ENCODE peak calls at places on chromosomes 4 and X, in ten cellular contexts. Y is GM12878, C is keratinocyte, P is left lung, S is dorsolateral prefrontal cortex, F is pancreas, G is lower lobe of right lung, K is endothelial cell of umbilical vein, U is PC-9, Z is left ventricle myocardium inferior. Q is an unnamed sample.

GRCh38 chr4:588351-588849 is 12.3 kb upstream of the TMEM271 start:
- DNase-seq in U (no peak), F (no peak), C (no peak), G (no peak), P (no peak), Z (no peak), K (no peak), Y (no peak), S (no peak), Q (no peak)

GRCh38 chr4:17489721-17490120 is 22.2 kb downstream of the QDPR start:
- DNase-seq in K (no peak), Z (no peak), P (no peak), G (no peak), S (no peak), C (no peak), U (no peak), F (no peak), Y (no peak), Q (no peak)

GRCh38 chr4:128247906-128248305 is 39.7 kb downstream of the PGRMC2 start:
- DNase-seq in K (no peak), C (no peak), G (no peak), Y (no peak), S (no peak), U (no peak), Z (no peak), F (no peak), P (no peak), Q (no peak)

GRCh38 chr4:122483481-122483880 is 27.0 kb upstream of the IL2 start:
- DNase-seq in Z (no peak), G (no peak), C (no peak), P (no peak), S (no peak), F (no peak), U (peak; percentile 1), K (no peak), Y (no peak), Q (no peak)

GRCh38 chr4:184190711-184191110 is 27.0 kb downstream of the ENPP6 start:
- DNase-seq in K (no peak), P (no peak), Y (no peak), C (no peak), F (no peak), G (no peak), S (no peak), Z (no peak), U (no peak), Q (no peak)

GRCh38 chr4:86185659-86186058 is 174.2 kb downstream of the MAPK10 start:
- DNase-seq in K (no peak), Z (no peak), S (no peak), U (no peak), G (no peak), C (no peak), P (no peak), Y (no peak), F (no peak), Q (no peak)

GRCh38 chr4:180596888-180597483 is 1646.2 kb upstream of the TENM3 start:
- DNase-seq in G (no peak), U (no peak), P (no peak), C (no peak), F (no peak), S (no peak), Z (no peak), K (no peak), Y (no peak), Q (no peak)

GRCh38 chr4:61572160-61572559 is 372.0 kb downstream of the ADGRL3 start:
- DNase-seq in Y (no peak), K (no peak), U (no peak), F (no peak), Z (no peak), C (no peak), P (no peak), G (no peak), S (no peak), Q (no peak)

DNA sequence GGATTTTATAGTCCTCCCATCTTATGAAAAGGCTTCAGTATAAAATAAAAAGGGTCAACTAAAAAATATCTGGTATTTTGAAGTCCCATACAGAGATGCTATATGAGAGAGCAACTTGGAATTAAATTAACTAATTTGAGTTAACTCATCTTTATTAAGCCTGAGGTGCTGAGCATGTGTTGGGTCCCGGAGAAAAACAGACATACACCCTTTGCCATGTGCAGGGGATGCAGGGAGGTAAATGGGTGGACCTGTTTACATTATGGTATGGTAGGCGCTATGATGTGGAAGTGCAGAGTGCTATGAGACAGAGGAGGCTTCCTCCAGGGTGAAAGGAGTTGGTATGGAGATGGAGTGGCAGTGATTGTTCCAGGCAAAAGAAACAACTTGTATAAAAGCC is 151.8 kb downstream of the RASL11B start:
- DNase-seq in P (no peak), Y (no peak), Z (no peak), F (no peak), U (no peak), S (no peak), C (no peak), G (no peak), K (no peak), Q (no peak)
- H3K27ac ChIP-seq in P (no peak overlapping the region), Y (no peak overlapping the region), Z (peak overlapping the region; percentile 78), F (no peak overlapping the region), U (no peak overlapping the region), S (no peak overlapping the region), C (no peak overlapping the region), G (no peak overlapping the region), K (no peak overlapping the region), Q (no peak overlapping the region)

GRCh38 chr4:73252001-73252400 is 6.6 kb downstream of the ANKRD17 start:
- DNase-seq in S (no peak), U (no peak), G (no peak), K (no peak), Y (no peak), P (no peak), Z (no peak), F (no peak), C (no peak), Q (no peak)

GRCh38 chr4:73250642-73251041 is 8.0 kb downstream of the ANKRD17 start:
- DNase-seq in K (no peak), P (no peak), Z (no peak), S (no peak), F (no peak), G (no peak), Y (no peak), U (no peak), C (no peak), Q (no peak)

GRCh38 chr4:73248821-73249220 is 9.8 kb downstream of the ANKRD17 start:
- DNase-seq in U (no peak), G (no peak), C (no peak), Z (no peak), P (no peak), K (peak; percentile 14), F (no peak), S (no peak), Y (no peak), Q (no peak)

GRCh38 chr4:73248416-73248815 is 10.2 kb downstream of the ANKRD17 start:
- DNase-seq in Z (no peak), F (no peak), Y (no peak), K (no peak), S (no peak), P (no peak), U (no peak), G (no peak), C (no peak), Q (no peak)

GRCh38 chr4:73251384-73251783 is 7.2 kb downstream of the ANKRD17 start:
- DNase-seq in F (no peak), U (no peak), Y (no peak), C (no peak), K (no peak), Z (no peak), S (no peak), P (no peak), G (no peak), Q (no peak)
- TF ChIP-seq CTCF in F (no peak), U (no peak), Y (peak; percentile 8), C (no peak), K (peak; percentile 8), Z (no peak), S (no peak), P (no peak), G (no peak), Q (no peak)

GRCh38 chrX:103407776-103408175 is 31.4 kb downstream of the BEX3 start:
- DNase-seq in F (no peak), K (no peak), C (no peak), S (no peak), G (no peak), Y (no peak), P (no peak), U (no peak), Z (no peak), Q (no peak)

GRCh38 chrX:103400931-103401330 is 24.6 kb downstream of the BEX3 start:
- DNase-seq in S (no peak), K (no peak), F (no peak), P (no peak), G (no peak), U (no peak), Y (no peak), Z (no peak), C (no peak), Q (no peak)

GRCh38 chrX:103406256-103406655 is 29.9 kb downstream of the BEX3 start:
- DNase-seq in S (no peak), K (no peak), Y (no peak), G (no peak), C (no peak), U (no peak), F (no peak), P (no peak), Z (no peak), Q (no peak)

GRCh38 chrX:103405009-103405333 is 28.6 kb downstream of the BEX3 start:
- DNase-seq in C (no peak), G (no peak), U (no peak), Y (no peak), Z (no peak), K (no peak), P (no peak), S (no peak), F (no peak), Q (no peak)

DNA sequence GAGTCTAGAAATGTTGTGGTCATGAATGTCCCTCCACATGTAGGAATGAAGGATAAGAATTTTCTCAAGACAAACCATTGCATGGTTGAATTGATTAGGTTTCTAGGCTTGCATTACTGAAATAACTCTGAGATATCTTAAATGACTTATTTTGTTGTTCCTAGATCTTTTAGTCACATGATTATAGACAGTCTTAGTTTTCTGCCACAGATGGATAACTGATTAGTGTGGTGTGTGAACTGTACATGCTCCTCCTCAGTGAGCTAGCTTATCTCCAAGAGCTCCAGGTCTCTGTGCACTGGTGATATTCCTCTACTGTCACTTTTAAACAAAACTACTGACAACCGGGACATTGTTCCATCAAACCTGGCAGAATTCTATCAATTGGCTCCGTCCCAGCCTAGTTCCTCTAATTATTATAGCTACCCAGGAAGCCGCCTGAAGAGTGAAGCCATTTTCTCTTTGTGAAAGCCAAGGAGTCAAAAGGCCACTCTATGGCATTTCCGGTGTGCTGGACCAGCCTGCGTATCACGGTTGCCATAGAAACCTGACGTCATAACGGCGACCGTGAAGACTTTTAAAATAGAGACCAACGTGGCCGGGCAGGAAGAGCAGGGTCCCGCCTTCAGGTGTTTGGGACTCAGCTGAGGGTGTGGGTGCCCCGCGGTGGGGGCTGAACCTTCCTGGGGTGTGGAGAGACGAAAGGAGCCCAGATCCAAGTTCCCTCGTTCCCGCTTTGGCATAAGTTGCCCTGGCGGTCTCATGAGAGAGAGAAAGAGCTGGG is 28.1 kb downstream of the BEX3 start:
- DNase-seq in P (peak; percentile 51), U (peak; percentile 75), Y (peak; percentile 33), C (no peak), K (peak; percentile 79), G (peak; percentile 71), F (peak; percentile 58), Z (peak; percentile 31), S (peak; percentile 50), Q (peak; percentile 79)
- H3K4me3 ChIP-seq in P (peak overlapping the region; percentile 39), U (peak overlapping the region; percentile 69), Y (peak overlapping the region; percentile 62), C (peak overlapping the region; percentile 57), K (peak overlapping the region; percentile 19), G (peak overlapping the region; percentile 52), F (peak overlapping the region; percentile 16), Z (peak overlapping the region; percentile 63), S (peak overlapping the region; percentile 46), Q (peak overlapping the region; percentile 71)

GRCh38 chr4:2262944-2263250 is 988 bp upstream of the MXD4 start:
- DNase-seq in Z (no peak), F (no peak), G (no peak), K (no peak), S (no peak), P (no peak), Y (no peak), C (no peak), U (no peak), Q (no peak)
- H3K27ac ChIP-seq in Z (peak overlapping the region; percentile 100), F (peak overlapping the region; percentile 91), G (peak overlapping the region; percentile 94), K (peak overlapping the region; percentile 66), S (peak overlapping the region; percentile 93), P (peak overlapping the region; percentile 93), Y (peak overlapping the region; percentile 82), C (no peak overlapping the region), U (no peak overlapping the region), Q (peak overlapping the region; percentile 87)

Q was measured in AG04450.